ENCODE peak calls at places on chromosomes 2 and 18, in five cellular contexts. One of them, this sample, is unnamed.

GRCh38 chr2:157488877-157489276 is 45.0 kb upstream of the CYTIP start:
- DNase-seq in AG04450: no peak
- DNase-seq in NAMALWA: no peak
- DNase-seq in CD8-positive, alpha-beta T cell: no peak
- DNase-seq in mesothelial cell of epicardium: no peak
- DNase-seq in this sample: no peak

GRCh38 chr18:73121207-73121606 is 253.4 kb upstream of the NETO1 start:
- DNase-seq in AG04450: no peak
- DNase-seq in NAMALWA: no peak
- DNase-seq in CD8-positive, alpha-beta T cell: no peak
- DNase-seq in mesothelial cell of epicardium: no peak
- DNase-seq in this sample: no peak

GRCh38 chr2:81598437-81598836 is 1293.9 kb upstream of the LRRTM1 start:
- DNase-seq in AG04450: no peak
- DNase-seq in NAMALWA: no peak
- DNase-seq in CD8-positive, alpha-beta T cell: no peak
- DNase-seq in mesothelial cell of epicardium: no peak
- DNase-seq in this sample: no peak

GRCh38 chr2:122519366-122519765 is 763.9 kb downstream of the TSN start:
- DNase-seq in AG04450: no peak
- DNase-seq in NAMALWA: peak; percentile 35
- DNase-seq in CD8-positive, alpha-beta T cell: no peak
- DNase-seq in mesothelial cell of epicardium: no peak
- DNase-seq in this sample: no peak

GRCh38 chr18:44708451-44709083 is 27.9 kb downstream of the SETBP1 start:
- DNase-seq in AG04450: no peak
- DNase-seq in NAMALWA: no peak
- DNase-seq in CD8-positive, alpha-beta T cell: no peak
- DNase-seq in mesothelial cell of epicardium: no peak
- DNase-seq in this sample: no peak

GRCh38 chr2:175035806-175036205 is 30.6 kb upstream of the CHN1 start:
- DNase-seq in AG04450: no peak
- DNase-seq in NAMALWA: no peak
- DNase-seq in CD8-positive, alpha-beta T cell: no peak
- DNase-seq in mesothelial cell of epicardium: no peak
- DNase-seq in this sample: no peak

GRCh38 chr2:157256621-157257020 is 884 bp upstream of the GALNT5 start:
- DNase-seq in AG04450: no peak
- DNase-seq in NAMALWA: no peak
- DNase-seq in CD8-positive, alpha-beta T cell: no peak
- DNase-seq in mesothelial cell of epicardium: no peak
- DNase-seq in this sample: peak; percentile 70

GRCh38 chr2:215847056-215847455 is 166.3 kb downstream of the MREG start:
- DNase-seq in AG04450: no peak
- DNase-seq in NAMALWA: no peak
- DNase-seq in CD8-positive, alpha-beta T cell: no peak
- DNase-seq in mesothelial cell of epicardium: no peak
- DNase-seq in this sample: no peak

GRCh38 chr2:172169611-172170010 is 66.9 kb upstream of the DLX2 start:
- DNase-seq in AG04450: no peak
- DNase-seq in NAMALWA: no peak
- DNase-seq in CD8-positive, alpha-beta T cell: no peak
- DNase-seq in mesothelial cell of epicardium: no peak
- DNase-seq in this sample: no peak

GRCh38 chr2:120687210-120687609 is 48.5 kb upstream of the GLI2 start:
- DNase-seq in AG04450: no peak
- DNase-seq in NAMALWA: no peak
- DNase-seq in CD8-positive, alpha-beta T cell: no peak
- DNase-seq in mesothelial cell of epicardium: no peak
- DNase-seq in this sample: no peak

GRCh38 chr2:152468832-152469692 is 134.1 kb downstream of the FMNL2 start:
- DNase-seq in AG04450: no peak
- DNase-seq in NAMALWA: no peak
- DNase-seq in CD8-positive, alpha-beta T cell: no peak
- DNase-seq in mesothelial cell of epicardium: no peak
- DNase-seq in this sample: no peak

GRCh38 chr18:61333271-61333745 is at the start of gene CDH20:
- DNase-seq in AG04450: no peak
- DNase-seq in NAMALWA: no peak
- DNase-seq in CD8-positive, alpha-beta T cell: no peak
- DNase-seq in mesothelial cell of epicardium: peak; percentile 25
- DNase-seq in this sample: no peak

GRCh38 chr18:35949090-35949489 is 23.4 kb upstream of the RMP24 start:
- DNase-seq in AG04450: no peak
- DNase-seq in NAMALWA: no peak
- DNase-seq in CD8-positive, alpha-beta T cell: no peak
- DNase-seq in mesothelial cell of epicardium: no peak
- DNase-seq in this sample: no peak

GRCh38 chr2:176378323-176378722 is 109.1 kb downstream of the MTX2 start:
- DNase-seq in AG04450: no peak
- DNase-seq in NAMALWA: no peak
- DNase-seq in CD8-positive, alpha-beta T cell: no peak
- DNase-seq in mesothelial cell of epicardium: no peak
- DNase-seq in this sample: no peak

GRCh38 chr2:232485333-232485756 is 2.3 kb downstream of the ECEL1 start:
- DNase-seq in AG04450: no peak
- DNase-seq in NAMALWA: no peak
- DNase-seq in CD8-positive, alpha-beta T cell: no peak
- DNase-seq in mesothelial cell of epicardium: no peak
- DNase-seq in this sample: no peak

GRCh38 chr2:71605781-71606241 is 152.4 kb downstream of the DYSF start:
- DNase-seq in AG04450: no peak
- DNase-seq in NAMALWA: no peak
- DNase-seq in CD8-positive, alpha-beta T cell: no peak
- DNase-seq in mesothelial cell of epicardium: peak; percentile 7
- DNase-seq in this sample: no peak

GRCh38 chr2:696999-697627 is 19.9 kb upstream of the TMEM18 start:
- DNase-seq in AG04450: no peak
- DNase-seq in NAMALWA: no peak
- DNase-seq in CD8-positive, alpha-beta T cell: no peak
- DNase-seq in mesothelial cell of epicardium: no peak
- DNase-seq in this sample: no peak

GRCh38 chr2:178279142-178279541 is 84.8 kb downstream of the OSBPL6 start:
- DNase-seq in AG04450: peak; percentile 59
- DNase-seq in NAMALWA: no peak
- DNase-seq in CD8-positive, alpha-beta T cell: no peak
- DNase-seq in mesothelial cell of epicardium: no peak
- DNase-seq in this sample: no peak

GRCh38 chr2:88866756-88867155 is 175.3 kb downstream of the RPIA start:
- DNase-seq in AG04450: no peak
- DNase-seq in NAMALWA: peak; percentile 91
- DNase-seq in CD8-positive, alpha-beta T cell: no peak
- DNase-seq in mesothelial cell of epicardium: no peak
- DNase-seq in this sample: no peak

GRCh38 chr2:28390857-28391563 is 1.6 kb upstream of the FOSL2 start:
- DNase-seq in AG04450: no peak
- DNase-seq in NAMALWA: no peak
- DNase-seq in CD8-positive, alpha-beta T cell: no peak
- DNase-seq in mesothelial cell of epicardium: no peak
- DNase-seq in this sample: no peak

GRCh38 chr2:79860233-79861058 is 347.6 kb downstream of the CTNNA2 start:
- DNase-seq in AG04450: no peak
- DNase-seq in NAMALWA: peak; percentile 44
- DNase-seq in CD8-positive, alpha-beta T cell: no peak
- DNase-seq in mesothelial cell of epicardium: no peak
- DNase-seq in this sample: no peak

This sample was measured in GM06990.